ENCODE peak calls at places on chromosomes 11 and 22, in four cellular contexts. One of them, this sample, is unnamed.

GRCh38 chr11:21556936-21557335 is 635.9 kb upstream of the ANO5 start:
- DNase-seq in AG09319: no peak
- DNase-seq in OCI-LY7: no peak
- DNase-seq in activated T-cell treated with anti-CD3 and anti-CD28 coated beads for 1 hour: no peak
- DNase-seq in this sample: no peak

GRCh38 chr11:36405585-36406367 is 104.3 kb downstream of the TRAF6 start:
- DNase-seq in OCI-LY7: no peak
- DNase-seq in activated T-cell treated with anti-CD3 and anti-CD28 coated beads for 1 hour: no peak
- DNase-seq in AG09319: no peak
- DNase-seq in this sample: no peak

GRCh38 chr22:20807315-20807752 is 33.4 kb downstream of the SERPIND1 start:
- DNase-seq in activated T-cell treated with anti-CD3 and anti-CD28 coated beads for 1 hour: no peak
- DNase-seq in AG09319: peak
- DNase-seq in OCI-LY7: no peak
- DNase-seq in this sample: no peak

GRCh38 chr11:108703916-108704315 is 39.0 kb downstream of the DDX10 start:
- DNase-seq in OCI-LY7: no peak
- DNase-seq in activated T-cell treated with anti-CD3 and anti-CD28 coated beads for 1 hour: no peak
- DNase-seq in AG09319: no peak
- DNase-seq in this sample: no peak

GRCh38 chr11:119916568-119916967 is 187.6 kb upstream of the NECTIN1 start:
- DNase-seq in AG09319: no peak
- DNase-seq in activated T-cell treated with anti-CD3 and anti-CD28 coated beads for 1 hour: no peak
- DNase-seq in OCI-LY7: no peak
- DNase-seq in this sample: no peak

GRCh38 chr11:124891390-124891861 is 6.2 kb downstream of the ROBO4 start:
- DNase-seq in OCI-LY7: no peak
- DNase-seq in AG09319: no peak
- DNase-seq in activated T-cell treated with anti-CD3 and anti-CD28 coated beads for 1 hour: no peak
- DNase-seq in this sample: peak

GRCh38 chr22:48906177-48906835 is 921.4 kb downstream of the BRD1 start:
- DNase-seq in OCI-LY7: no peak
- DNase-seq in AG09319: no peak
- DNase-seq in activated T-cell treated with anti-CD3 and anti-CD28 coated beads for 1 hour: no peak
- DNase-seq in this sample: no peak

GRCh38 chr11:64299847-64300648 is at the start of gene CATSPERZ:
- DNase-seq in activated T-cell treated with anti-CD3 and anti-CD28 coated beads for 1 hour: no peak
- DNase-seq in AG09319: no peak
- DNase-seq in OCI-LY7: no peak
- DNase-seq in this sample: peak

GRCh38 chr22:43992331-43992821 is 31.7 kb upstream of the PARVB start:
- DNase-seq in AG09319: no peak
- DNase-seq in activated T-cell treated with anti-CD3 and anti-CD28 coated beads for 1 hour: no peak
- DNase-seq in OCI-LY7: no peak
- DNase-seq in this sample: no peak

GRCh38 chr22:24978308-24978707 is 25.8 kb downstream of the KIAA1671 start:
- DNase-seq in AG09319: no peak
- DNase-seq in activated T-cell treated with anti-CD3 and anti-CD28 coated beads for 1 hour: no peak
- DNase-seq in OCI-LY7: no peak
- DNase-seq in this sample: no peak

GRCh38 chr11:122167100-122167499 is 51.1 kb upstream of the BLID start:
- DNase-seq in activated T-cell treated with anti-CD3 and anti-CD28 coated beads for 1 hour: no peak
- DNase-seq in OCI-LY7: no peak
- DNase-seq in AG09319: no peak
- DNase-seq in this sample: peak

GRCh38 chr11:41926339-41926738 is 466.9 kb upstream of the LRRC4C start:
- DNase-seq in OCI-LY7: no peak
- DNase-seq in AG09319: no peak
- DNase-seq in activated T-cell treated with anti-CD3 and anti-CD28 coated beads for 1 hour: no peak
- DNase-seq in this sample: no peak

GRCh38 chr22:30309981-30310672 is 16.6 kb downstream of the TBC1D10A start:
- DNase-seq in activated T-cell treated with anti-CD3 and anti-CD28 coated beads for 1 hour: no peak
- DNase-seq in AG09319: peak
- DNase-seq in OCI-LY7: peak
- DNase-seq in this sample: no peak

GRCh38 chr11:120718171-120718570 is 206.6 kb downstream of the GRIK4 start:
- DNase-seq in AG09319: no peak
- DNase-seq in OCI-LY7: no peak
- DNase-seq in activated T-cell treated with anti-CD3 and anti-CD28 coated beads for 1 hour: no peak
- DNase-seq in this sample: no peak

GRCh38 chr11:35974878-35975578 is 31.2 kb downstream of the LDLRAD3 start:
- DNase-seq in AG09319: no peak
- DNase-seq in activated T-cell treated with anti-CD3 and anti-CD28 coated beads for 1 hour: no peak
- DNase-seq in OCI-LY7: no peak
- DNase-seq in this sample: no peak

GRCh38 chr11:11605181-11605580 is 16.6 kb downstream of the GALNT18 start:
- DNase-seq in OCI-LY7: no peak
- DNase-seq in activated T-cell treated with anti-CD3 and anti-CD28 coated beads for 1 hour: no peak
- DNase-seq in AG09319: no peak
- DNase-seq in this sample: no peak

GRCh38 chr11:58742140-58742539 is 10.4 kb upstream of the GLYAT start:
- DNase-seq in AG09319: no peak
- DNase-seq in activated T-cell treated with anti-CD3 and anti-CD28 coated beads for 1 hour: no peak
- DNase-seq in OCI-LY7: no peak
- DNase-seq in this sample: no peak

GRCh38 chr11:64290894-64291745 is at the start of gene KCNK4:
- DNase-seq in AG09319: no peak
- DNase-seq in activated T-cell treated with anti-CD3 and anti-CD28 coated beads for 1 hour: no peak
- DNase-seq in OCI-LY7: no peak
- DNase-seq in this sample: peak

GRCh38 chr22:20955548-20955947 is 11.5 kb upstream of the AIFM3 start:
- DNase-seq in AG09319: no peak
- DNase-seq in OCI-LY7: no peak
- DNase-seq in activated T-cell treated with anti-CD3 and anti-CD28 coated beads for 1 hour: no peak
- DNase-seq in this sample: no peak

GRCh38 chr11:113552271-113552670 is 77.1 kb upstream of the DRD2 start:
- DNase-seq in OCI-LY7: no peak
- DNase-seq in AG09319: no peak
- DNase-seq in activated T-cell treated with anti-CD3 and anti-CD28 coated beads for 1 hour: no peak
- DNase-seq in this sample: no peak

GRCh38 chr22:22197993-22198402 is 46.6 kb upstream of the VPREB1 start:
- DNase-seq in activated T-cell treated with anti-CD3 and anti-CD28 coated beads for 1 hour: no peak
- DNase-seq in AG09319: no peak
- DNase-seq in OCI-LY7: peak
- DNase-seq in this sample: no peak

GRCh38 chr11:96001037-96001436 is 77.1 kb upstream of the MTMR2 start:
- DNase-seq in AG09319: peak
- DNase-seq in OCI-LY7: no peak
- DNase-seq in activated T-cell treated with anti-CD3 and anti-CD28 coated beads for 1 hour: no peak
- DNase-seq in this sample: no peak

GRCh38 chr22:29702931-29703594 is 16.7 kb upstream of the CABP7 start:
- DNase-seq in activated T-cell treated with anti-CD3 and anti-CD28 coated beads for 1 hour: no peak
- DNase-seq in OCI-LY7: peak
- DNase-seq in AG09319: no peak
- DNase-seq in this sample: peak